ENCODE peak calls at places on chromosome X, in five cellular contexts. Q, C, A, J and L are unnamed samples.
A peak's percentile ranks its signal among the peaks of the same experiment; 100 is the strongest.

GRCh38 chrX:1392376-1393130 is 640 bp upstream of the SLC25A6 start:
- DNase-seq in Q (peak; percentile 52), C (peak; percentile 15), A (peak; percentile 79), J (peak; percentile 66), L (peak; percentile 45)

GRCh38 chrX:22392176-22392814 is 119.6 kb downstream of the CBLL2 start:
- DNase-seq in Q (no peak), C (no peak), A (no peak), J (peak; percentile 11), L (no peak)

GRCh38 chrX:57285001-57285400 is 1.5 kb upstream of the FAAH2 start:
- DNase-seq in Q (no peak), C (no peak), A (no peak), J (no peak), L (no peak)

GRCh38 chrX:84133023-84133422 is 55.0 kb downstream of the RPS6KA6 start:
- DNase-seq in Q (peak; percentile 21), C (no peak), A (no peak), J (peak; percentile 39), L (no peak)

GRCh38 chrX:87006561-87006960 is 511.0 kb upstream of the KLHL4 start:
- DNase-seq in Q (no peak), C (no peak), A (no peak), J (no peak), L (no peak)

GRCh38 chrX:151359931-151360871 is 36.8 kb upstream of the VMA21 start:
- DNase-seq in Q (no peak), C (no peak), A (peak; percentile 23), J (no peak), L (peak; percentile 4)

GRCh38 chrX:131139072-131139471 is 80.9 kb downstream of the ARHGAP36 start:
- DNase-seq in Q (no peak), C (no peak), A (no peak), J (no peak), L (no peak)

GRCh38 chrX:19790829-19791228 is 96.6 kb downstream of the SH3KBP1 start:
- DNase-seq in Q (no peak), C (no peak), A (no peak), J (no peak), L (no peak)

GRCh38 chrX:143664302-143664701 is 28.4 kb upstream of the SLITRK4 start:
- DNase-seq in Q (no peak), C (no peak), A (no peak), J (peak; percentile 1), L (no peak)

GRCh38 chrX:150475466-150475865 is 93.0 kb upstream of the MTM1 start:
- DNase-seq in Q (peak; percentile 7), C (no peak), A (no peak), J (no peak), L (no peak)

DNA sequence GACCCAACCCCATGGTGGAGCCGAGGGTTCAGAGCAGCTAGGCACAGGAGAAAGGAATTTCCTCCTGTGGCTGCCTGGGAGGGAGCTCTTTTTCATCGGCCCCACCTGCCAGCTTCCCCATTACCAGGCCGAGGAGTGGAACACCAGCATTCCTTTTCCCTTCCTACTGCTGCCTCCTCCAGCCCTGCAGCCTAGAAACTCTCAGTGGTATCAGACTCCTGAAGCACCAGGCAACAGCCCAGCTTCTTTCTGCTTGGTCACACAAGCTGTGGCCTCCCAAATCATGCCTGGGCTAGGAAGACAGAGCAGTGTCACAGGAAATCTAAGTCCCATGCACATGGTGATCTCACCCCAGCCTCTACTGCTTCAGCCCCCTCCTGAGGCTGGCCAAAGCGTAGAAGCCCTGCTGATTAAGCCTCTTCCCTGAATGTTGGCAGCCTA is 30.1 kb downstream of the RTL5 start:
- DNase-seq in Q (no peak), C (no peak), A (no peak), J (no peak), L (no peak)
- H3K27ac ChIP-seq in Q (no peak overlapping the region), C (no peak overlapping the region), A (no peak overlapping the region), J (no peak overlapping the region), L (no peak overlapping the region)

GRCh38 chrX:152821145-152821765 is 9.3 kb downstream of the CETN2 start:
- DNase-seq in Q (peak; percentile 32), C (no peak), A (peak; percentile 44), J (peak; percentile 11), L (peak; percentile 26)
- TF ChIP-seq CTCF in Q (peak; percentile 51), C (peak; percentile 52), A (peak; percentile 45), J (peak; percentile 35), L (peak; percentile 47)

DNA sequence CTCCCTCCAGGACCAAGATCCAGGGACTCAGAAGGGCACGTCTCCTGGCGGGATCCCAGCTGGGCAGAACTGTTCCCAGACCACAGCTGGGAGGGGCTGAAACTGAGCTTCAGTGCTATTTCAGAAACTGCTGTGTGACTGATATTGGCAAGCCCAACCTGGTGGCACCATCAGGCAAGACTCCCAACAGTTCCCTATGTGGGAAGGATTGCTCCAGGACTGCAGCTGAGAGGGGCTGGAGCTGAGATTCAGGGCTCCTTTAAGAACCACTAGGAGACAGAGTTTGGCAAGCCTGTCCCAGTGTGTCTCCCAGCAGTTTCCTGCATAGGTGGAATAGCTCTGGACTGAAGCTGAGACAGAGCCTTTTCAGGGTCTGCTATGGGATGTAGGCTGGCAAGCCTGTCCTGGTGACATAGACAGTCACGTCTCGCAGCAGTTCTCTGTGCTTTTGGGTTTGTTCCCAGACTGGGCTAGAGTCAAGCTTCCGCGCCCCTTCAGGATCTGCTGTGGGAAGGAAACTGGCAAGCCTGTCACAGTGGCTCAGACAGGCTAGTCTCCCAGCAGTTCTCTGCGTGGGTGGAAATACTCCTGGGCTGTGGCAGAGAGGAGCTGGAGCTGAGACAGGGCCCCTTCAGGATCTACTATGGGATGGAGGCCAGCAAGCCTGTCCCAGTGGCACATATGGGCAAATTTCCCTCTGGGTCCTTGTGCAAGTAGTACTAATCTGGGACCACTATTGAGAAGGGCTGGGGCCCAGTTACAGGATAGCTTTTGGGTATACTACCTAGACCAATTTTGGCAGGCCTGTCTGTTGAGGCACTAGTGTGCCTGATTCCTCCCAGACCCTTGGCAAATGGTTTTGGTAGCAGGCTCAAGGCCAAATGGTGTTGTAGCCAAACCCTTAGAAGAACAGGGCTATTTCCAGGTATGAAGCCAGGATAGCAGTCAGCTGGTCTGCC is 20.2 kb upstream of the MED14 start:
- DNase-seq in Q (peak; percentile 39), C (no peak), A (no peak), J (peak; percentile 60), L (no peak)
- H3K27ac ChIP-seq in Q (no peak overlapping the region), C (no peak overlapping the region), A (no peak overlapping the region), J (no peak overlapping the region), L (no peak overlapping the region)

GRCh38 chrX:153409414-153410101 is 1.7 kb upstream of the ZFP92 start:
- DNase-seq in Q (no peak), C (no peak), A (no peak), J (no peak), L (no peak)
- TF ChIP-seq CTCF in Q (no peak), C (no peak), A (no peak), J (no peak), L (no peak)

DNA sequence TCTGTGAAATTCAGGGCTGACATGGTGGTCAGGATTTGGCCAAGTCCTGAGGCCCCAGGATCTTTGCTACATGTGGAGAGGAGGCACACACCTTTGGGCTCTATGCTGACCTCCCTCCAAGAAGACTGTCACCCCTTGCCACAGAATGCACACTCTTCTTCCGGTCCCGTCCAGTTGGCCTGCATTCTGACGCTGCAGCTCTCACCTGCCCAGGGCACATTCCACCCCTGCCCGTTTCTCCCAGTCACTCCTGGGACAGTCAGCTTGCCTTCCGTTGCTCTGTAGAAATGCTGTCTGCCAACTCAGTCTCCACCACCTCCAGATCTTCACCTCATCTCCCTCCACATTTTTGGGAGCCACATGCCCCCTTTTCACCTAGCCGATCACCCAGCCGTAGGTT is 76.7 kb downstream of the SHROOM2 start:
- DNase-seq in Q (no peak), C (no peak), A (no peak), J (no peak), L (no peak)
- H3K27ac ChIP-seq in Q (no peak overlapping the region), C (no peak overlapping the region), A (no peak overlapping the region), J (no peak overlapping the region), L (no peak overlapping the region)

GRCh38 chrX:115679460-115679859 is 118.5 kb downstream of the PLS3 start:
- DNase-seq in Q (peak; percentile 39), C (no peak), A (no peak), J (peak; percentile 28), L (peak; percentile 24)
- TF ChIP-seq CTCF in Q (peak; percentile 57), C (peak; percentile 55), A (no peak), J (peak; percentile 41), L (peak; percentile 22)

GRCh38 chrX:154541896-154542722 is 4.5 kb downstream of the G6PD start:
- DNase-seq in Q (peak; percentile 94), C (peak; percentile 87), A (peak; percentile 57), J (peak; percentile 88), L (peak; percentile 71)

GRCh38 chrX:154542723-154543424 is 3.8 kb downstream of the G6PD start:
- DNase-seq in Q (no peak), C (no peak), A (no peak), J (no peak), L (no peak)

GRCh38 chrX:154541589-154541895 is 5.1 kb downstream of the G6PD start:
- DNase-seq in Q (peak; percentile 13), C (no peak), A (no peak), J (no peak), L (no peak)

GRCh38 chrX:154539077-154539476 is 7.6 kb downstream of the G6PD start:
- DNase-seq in Q (no peak), C (no peak), A (no peak), J (no peak), L (no peak)

DNA sequence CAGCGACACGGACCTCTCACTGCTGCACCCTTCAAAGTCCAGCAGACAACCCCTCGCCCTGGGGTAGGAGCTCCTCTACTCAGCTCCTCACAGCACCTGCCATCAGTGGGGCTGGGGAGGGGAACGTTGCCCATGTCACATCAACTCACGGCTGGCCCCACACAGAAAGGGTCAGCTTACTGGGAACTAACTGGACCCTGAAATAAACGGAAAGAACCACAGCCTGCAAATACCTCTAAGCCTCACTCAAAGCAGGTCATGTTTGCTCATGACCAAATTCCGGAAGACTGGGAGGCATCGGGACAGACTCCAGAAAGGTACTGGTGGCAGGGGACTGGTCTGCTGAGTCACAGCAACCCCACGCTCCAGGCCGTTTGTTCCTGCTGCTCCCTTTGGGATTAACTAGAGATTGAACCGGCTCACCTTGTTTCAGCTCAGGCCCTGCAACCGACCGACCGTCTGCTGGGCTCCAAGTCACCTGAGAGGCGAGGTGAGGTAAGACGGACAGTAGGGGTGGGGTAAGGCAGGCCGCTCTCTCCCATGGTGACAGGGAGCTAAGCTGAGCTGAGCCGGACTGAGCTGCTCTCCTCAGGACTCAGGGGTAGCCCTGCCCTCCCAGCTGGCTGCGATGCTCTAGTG is 5.6 kb downstream of the G6PD start:
- DNase-seq in Q (no peak), C (no peak), A (no peak), J (peak; percentile 56), L (peak; percentile 30)
- H3K27ac ChIP-seq in Q (peak overlapping the region; percentile 99), C (peak overlapping the region; percentile 97), A (no peak overlapping the region), J (peak overlapping the region; percentile 96), L (peak overlapping the region; percentile 96)

DNA sequence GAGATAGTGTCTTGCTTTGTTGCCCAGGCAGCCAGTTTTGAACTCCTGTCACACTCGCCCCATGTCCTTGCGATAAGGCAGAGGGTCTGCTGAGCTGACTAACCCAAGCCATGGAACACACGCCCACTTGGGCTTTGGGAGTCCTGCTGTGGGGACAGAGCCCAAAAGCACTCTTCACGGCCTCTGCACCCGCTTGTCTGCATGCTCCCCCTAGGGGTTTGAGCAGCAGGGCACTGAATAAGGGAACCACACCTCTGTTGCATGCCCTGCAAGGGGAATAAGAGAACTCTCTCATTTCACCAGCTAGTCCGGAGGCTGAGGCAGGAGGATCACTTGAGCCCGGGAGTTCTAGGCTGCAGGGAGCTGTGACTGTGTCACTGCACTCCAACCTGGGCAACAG is 166.0 kb downstream of the STAG2 start:
- DNase-seq in Q (no peak), C (no peak), A (no peak), J (no peak), L (no peak)
- TF ChIP-seq CTCF in Q (no peak), C (no peak), A (no peak), J (no peak), L (no peak)